ENCODE peak calls at places on chromosomes 13 and 19, in four cellular contexts. S is HepG2, A is K562, L is GM12878. F is an unnamed sample.
A peak's percentile ranks its signal among the peaks of the same experiment; 100 is the strongest.

GRCh38 chr13:99982741-99983400 is 1.3 kb downstream of the ZIC2 start:
- DNase-seq in L (no peak), A (no peak), S (no peak), F (no peak)

GRCh38 chr19:42048992-42049391 is 21.0 kb downstream of the GRIK5 start:
- DNase-seq in A (no peak), L (no peak), S (no peak), F (no peak)

GRCh38 chr13:80499536-80500280 is 158.8 kb upstream of the SPRY2 start:
- DNase-seq in A (no peak), S (no peak), L (no peak), F (no peak)

GRCh38 chr19:44657211-44657921 is 13.7 kb downstream of the PVR start:
- DNase-seq in L (no peak), A (peak; percentile 78), S (peak; percentile 62), F (peak; percentile 70)

GRCh38 chr13:45119469-45119989 is 781 bp upstream of the GTF2F2 start:
- DNase-seq in A (peak; percentile 10), L (peak; percentile 26), S (no peak), F (no peak)

GRCh38 chr13:31172535-31172934 is 10.8 kb upstream of the HSPH1 start:
- DNase-seq in A (no peak), L (no peak), S (peak; percentile 94), F (no peak)

GRCh38 chr19:46725859-46726393 is 9.0 kb upstream of the PRKD2 start:
- DNase-seq in S (no peak), A (no peak), L (no peak), F (no peak)

GRCh38 chr13:99610702-99611289 is 109.5 kb downstream of the TM9SF2 start:
- DNase-seq in A (no peak), S (no peak), L (no peak), F (no peak)

GRCh38 chr13:20121154-20121515 is 39.7 kb downstream of the GJA3 start:
- DNase-seq in A (no peak), S (peak; percentile 30), L (no peak), F (no peak)

GRCh38 chr13:41917641-41918040 is 43.3 kb downstream of the VWA8 start:
- DNase-seq in L (no peak), A (no peak), S (no peak), F (no peak)

GRCh38 chr13:31352467-31352866 is 152.7 kb downstream of the B3GLCT start:
- DNase-seq in S (no peak), L (no peak), A (no peak), F (no peak)

DNA sequence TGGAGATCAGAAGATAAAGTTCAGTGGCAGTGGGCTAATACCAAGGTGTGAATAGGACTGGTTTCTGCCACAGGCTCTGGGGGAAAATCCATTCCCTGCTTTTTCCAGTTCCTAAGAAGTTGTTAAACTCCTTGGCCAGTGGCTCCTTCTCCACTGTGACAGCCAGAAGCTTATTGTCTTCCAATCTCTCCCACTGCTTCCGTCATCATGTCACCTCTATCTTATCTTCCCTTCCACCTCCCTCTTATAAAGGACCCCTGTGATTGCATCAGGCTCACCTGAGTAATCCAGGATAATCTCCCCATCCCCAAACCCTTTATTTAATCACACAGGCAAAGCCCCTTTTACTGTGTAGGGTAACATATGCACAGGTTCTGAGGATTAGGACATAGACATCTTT is 431.2 kb upstream of the SLC10A2 start:
- DNase-seq in L (no peak), A (no peak), S (no peak), F (no peak)
- TF ChIP-seq FOXK2 in L (no peak), A (no peak), S (no peak), F (no peak)

GRCh38 chr19:15112385-15112784 is 5.2 kb downstream of the SYDE1 start:
- DNase-seq in A (peak; percentile 44), L (no peak), S (peak; percentile 24), F (no peak)

GRCh38 chr19:15115080-15115479 is 7.9 kb downstream of the SYDE1 start:
- DNase-seq in A (no peak), L (no peak), S (no peak), F (no peak)

GRCh38 chr19:15113245-15114152 is 6.3 kb downstream of the SYDE1 start:
- DNase-seq in S (peak; percentile 32), A (no peak), L (no peak), F (no peak)

GRCh38 chr19:15115762-15116615 is 8.8 kb downstream of the SYDE1 start:
- DNase-seq in L (no peak), S (no peak), A (no peak), F (no peak)

GRCh38 chr19:15114153-15114540 is 6.9 kb downstream of the SYDE1 start:
- DNase-seq in A (no peak), S (no peak), L (no peak), F (no peak)
- TF ChIP-seq FOXK2 in A (no peak), S (no peak), L (no peak), F (no peak)

GRCh38 chr13:89393758-89394157 is 1722.6 kb downstream of the SLITRK5 start:
- DNase-seq in L (no peak), S (no peak), A (no peak), F (no peak)
- TF ChIP-seq FOXK2 in L (no peak), S (no peak), A (no peak), F (no peak)

GRCh38 chr19:3148503-3148902 is 12.7 kb downstream of the GNA15 start:
- DNase-seq in S (no peak), L (no peak), A (no peak), F (no peak)

GRCh38 chr19:3149526-3150505 is 14.0 kb downstream of the GNA15 start:
- DNase-seq in L (no peak), A (no peak), S (no peak), F (no peak)

GRCh38 chr19:3149089-3149488 is 13.3 kb downstream of the GNA15 start:
- DNase-seq in S (no peak), A (no peak), L (no peak), F (no peak)

GRCh38 chr19:3145909-3146676 is 10.3 kb downstream of the GNA15 start:
- DNase-seq in L (no peak), A (peak; percentile 18), S (no peak), F (no peak)

GRCh38 chr19:3146677-3147100 is 10.9 kb downstream of the GNA15 start:
- DNase-seq in A (peak; percentile 70), L (no peak), S (peak; percentile 21), F (peak; percentile 59)
- TF ChIP-seq FOXK2 in A (no peak), L (no peak), S (no peak), F (no peak)

GRCh38 chr13:47798906-47799305 is 202.2 kb downstream of the SUCLA2 start:
- DNase-seq in S (peak; percentile 8), L (no peak), A (no peak), F (no peak)
- TF ChIP-seq FOXK2 in S (no peak), L (no peak), A (no peak), F (no peak)